ENCODE peak calls at places on chromosomes 11 and 22, in ten cellular contexts. R is C1 segment of cervical spinal cord; M is EH; F is transverse colon; H is HEK293T; I is stimulated activated CD4-positive, alpha-beta T cell treated with anti-CD3 and anti-CD28 coated beads, TNF-alpha, amount 100 ng/mL, for 24 hours; O is activated CD4-positive, alpha-beta T cell treated with anti-CD3 and anti-CD28 coated beads, Interleukin-2, amount 50 U/mL, for 1 hour; D is NCI-H774; X is HTR-8/SVneo; L is progenitor cell of endocrine pancreas. K is an unnamed sample.

GRCh38 chr11:68584097-68584496 is 100.2 kb upstream of the GAL start:
- DNase-seq in R (no peak), M (peak; percentile 19), F (peak; percentile 40), H (peak; percentile 69), I (peak; percentile 19), O (peak; percentile 57), D (no peak), X (peak; percentile 25), L (peak; percentile 25), K (peak; percentile 69)

GRCh38 chr11:125164422-125165110 is at the start of gene PKNOX2:
- DNase-seq in R (peak; percentile 73), M (peak; percentile 65), F (peak; percentile 50), H (peak; percentile 78), I (peak; percentile 24), O (peak; percentile 55), D (peak; percentile 13), X (peak; percentile 51), L (peak; percentile 86), K (peak; percentile 74)

GRCh38 chr11:115652501-115652900 is 148.3 kb upstream of the CADM1 start:
- DNase-seq in R (no peak), M (no peak), F (no peak), H (no peak), I (no peak), O (no peak), D (no peak), X (no peak), L (no peak), K (no peak)

GRCh38 chr11:34331736-34332135 is 26.1 kb downstream of the ABTB2 start:
- DNase-seq in R (no peak), M (peak; percentile 68), F (no peak), H (no peak), I (no peak), O (no peak), D (no peak), X (no peak), L (no peak), K (no peak)

GRCh38 chr11:102986815-102987214 is 31.3 kb upstream of the MMP13 start:
- DNase-seq in R (no peak), M (peak; percentile 63), F (no peak), H (no peak), I (no peak), O (no peak), D (no peak), X (no peak), L (no peak), K (no peak)

GRCh38 chr22:46587492-46588278 is 32.5 kb upstream of the GRAMD4 start:
- DNase-seq in R (no peak), M (no peak), F (peak; percentile 85), H (no peak), I (no peak), O (peak; percentile 16), D (no peak), X (no peak), L (no peak), K (peak; percentile 93)

GRCh38 chr11:76604652-76605241 is 65.8 kb downstream of the LRRC32 start:
- DNase-seq in R (no peak), M (peak; percentile 81), F (peak; percentile 44), H (no peak), I (no peak), O (no peak), D (no peak), X (no peak), L (no peak), K (peak; percentile 52)

GRCh38 chr11:67421421-67422031 is 6.0 kb downstream of the CARNS1 start:
- DNase-seq in R (no peak), M (no peak), F (no peak), H (no peak), I (no peak), O (no peak), D (no peak), X (no peak), L (no peak), K (no peak)

GRCh38 chr11:69335010-69335409 is 41.1 kb downstream of the MYEOV start:
- DNase-seq in R (no peak), M (no peak), F (no peak), H (no peak), I (no peak), O (no peak), D (no peak), X (no peak), L (no peak), K (no peak)

GRCh38 chr11:86916330-86916729 is 38.9 kb downstream of the FZD4 start:
- DNase-seq in R (no peak), M (peak; percentile 92), F (no peak), H (no peak), I (no peak), O (no peak), D (no peak), X (peak; percentile 78), L (no peak), K (no peak)

GRCh38 chr11:116890193-116890592 is 52.8 kb upstream of the APOA1 start:
- DNase-seq in R (no peak), M (no peak), F (no peak), H (no peak), I (no peak), O (no peak), D (no peak), X (no peak), L (no peak), K (no peak)

GRCh38 chr22:19062139-19062789 is 59.9 kb downstream of the DGCR2 start:
- DNase-seq in R (no peak), M (peak; percentile 31), F (no peak), H (no peak), I (no peak), O (no peak), D (no peak), X (no peak), L (no peak), K (no peak)

K was measured in Peyer's patch.